ENCODE peak calls at places on chromosomes 13 and 19, in six cellular contexts. Z is epithelial cell of esophagus, Y is WERI-Rb-1, E is fibroblast of mammary gland, C is thoracic aorta, L is H9. W is an unnamed sample.
A peak's percentile ranks its signal among the peaks of the same experiment; 100 is the strongest.

GRCh38 chr13:113666324-113666660 is 727 bp upstream of the GRK1 start:
- DNase-seq in E (no peak), Y (peak; percentile 14), Z (no peak), C (no peak), L (no peak), W (no peak)

GRCh38 chr13:22039961-22040360 is 369.1 kb downstream of the FGF9 start:
- DNase-seq in Z (no peak), C (no peak), E (no peak), L (no peak), Y (no peak), W (no peak)

GRCh38 chr19:10389863-10390262 is 9.5 kb upstream of the TYK2 start:
- DNase-seq in C (no peak), L (peak; percentile 68), E (no peak), Y (peak; percentile 24), Z (no peak), W (no peak)

GRCh38 chr19:55460670-55461258 is 678 bp downstream of the ISOC2 start:
- DNase-seq in Z (peak; percentile 52), C (peak; percentile 42), E (peak; percentile 88), L (peak; percentile 95), Y (peak; percentile 87), W (no peak)

GRCh38 chr19:56765107-56765506 is 75.4 kb downstream of the PEG3 start:
- DNase-seq in E (peak; percentile 7), L (no peak), Z (peak; percentile 17), C (no peak), Y (peak; percentile 83), W (peak; percentile 51)

GRCh38 chr13:106533101-106533939 is 2.1 kb downstream of the EFNB2 start:
- DNase-seq in E (peak; percentile 78), Y (peak; percentile 91), L (peak; percentile 79), Z (peak; percentile 80), C (no peak), W (peak; percentile 28)

GRCh38 chr19:45475537-45476348 is 7.9 kb downstream of the FOSB start:
- DNase-seq in C (no peak), Y (no peak), Z (peak; percentile 36), L (no peak), E (no peak), W (no peak)

GRCh38 chr19:50567052-50567841 is 988 bp downstream of the LRRC4B start:
- DNase-seq in L (no peak), Z (no peak), C (no peak), E (no peak), Y (peak; percentile 33), W (peak; percentile 60)

GRCh38 chr19:49860716-49861100 is 6.7 kb downstream of the PNKP start:
- DNase-seq in Y (no peak), C (no peak), L (no peak), Z (no peak), E (no peak), W (no peak)

DNA sequence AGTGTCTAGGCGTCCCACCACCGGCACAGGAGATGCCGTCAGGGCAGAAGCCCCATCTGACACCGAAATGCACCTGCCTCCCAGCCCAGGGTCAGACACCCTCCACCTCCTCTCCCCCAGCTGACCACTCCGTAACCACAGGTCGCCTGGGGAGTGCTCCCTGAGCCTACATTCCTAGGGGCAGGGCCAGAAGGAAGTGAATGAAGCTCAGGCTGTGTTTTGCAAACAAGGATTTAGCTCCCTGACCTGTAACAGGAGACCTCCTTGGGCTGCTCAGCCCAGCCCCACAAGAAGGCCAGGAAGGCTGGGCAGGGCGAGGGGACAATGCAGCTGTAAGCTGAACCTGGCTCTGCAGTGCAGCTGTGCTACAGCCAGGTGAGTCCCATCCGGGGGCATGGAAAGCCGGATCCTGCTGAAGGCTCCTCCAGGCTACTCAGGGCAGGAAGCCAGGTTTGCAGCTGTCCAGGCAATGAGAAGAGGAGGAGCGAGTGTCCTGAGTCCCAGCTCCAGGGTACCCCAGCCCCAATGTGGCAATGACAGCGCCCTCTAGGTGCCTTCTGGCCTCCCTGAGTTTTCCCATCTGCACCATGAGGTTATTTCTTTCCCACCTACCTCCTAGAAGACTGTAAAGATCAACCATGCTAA is 42.1 kb downstream of the RHPN2 start:
- DNase-seq in Y (no peak), L (peak; percentile 95), E (no peak), Z (no peak), C (no peak), W (no peak)
- TF ChIP-seq CTCF in Y (peak; percentile 50), L (peak; percentile 80), E (no peak), Z (no peak), C (no peak), W (no peak)

GRCh38 chr13:51925865-51926527 is 64.2 kb downstream of the CCDC70 start:
- DNase-seq in E (no peak), L (no peak), Z (no peak), C (no peak), Y (no peak), W (no peak)

GRCh38 chr13:51921790-51922740 is 60.3 kb downstream of the CCDC70 start:
- DNase-seq in Y (no peak), Z (no peak), E (no peak), C (no peak), L (peak; percentile 25), W (no peak)

GRCh38 chr13:51924756-51925544 is 63.2 kb downstream of the CCDC70 start:
- DNase-seq in Y (peak; percentile 34), C (no peak), E (no peak), Z (no peak), L (peak; percentile 12), W (no peak)

GRCh38 chr13:51922771-51923480 is 61.2 kb downstream of the CCDC70 start:
- DNase-seq in E (no peak), C (no peak), L (peak; percentile 15), Y (no peak), Z (no peak), W (no peak)

DNA sequence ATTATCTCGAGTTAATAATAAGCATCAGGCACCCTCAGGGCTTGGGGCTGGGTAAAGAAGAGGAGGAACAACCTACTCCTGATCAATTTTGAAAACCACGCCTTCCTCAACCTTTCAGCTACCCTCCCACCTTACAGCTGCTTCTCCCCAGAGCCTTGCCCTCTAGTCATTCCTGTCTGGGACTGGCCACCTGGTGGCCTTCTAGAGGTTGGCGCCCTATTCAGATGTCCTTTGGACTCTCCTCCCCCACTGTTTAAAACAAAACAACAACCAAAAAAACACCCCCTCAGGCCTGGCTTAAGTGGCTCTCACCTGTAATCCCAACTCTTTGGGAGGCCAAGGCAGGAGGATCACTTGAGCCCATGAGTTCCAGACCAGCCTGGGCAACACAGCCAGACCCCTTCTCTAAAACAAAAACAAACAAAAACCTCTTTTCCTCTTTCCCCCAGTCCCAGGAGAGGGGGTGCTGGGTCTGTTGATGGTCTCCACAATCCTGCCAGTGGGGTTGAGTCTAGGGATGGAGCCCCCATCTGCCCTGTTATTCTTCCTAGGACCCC is 62.3 kb downstream of the CCDC70 start:
- DNase-seq in C (no peak), Y (peak; percentile 26), Z (no peak), L (peak; percentile 46), E (no peak), W (no peak)
- TF ChIP-seq CTCF in C (no peak), Y (peak; percentile 40), Z (peak; percentile 11), L (peak; percentile 61), E (peak; percentile 36), W (no peak)

DNA sequence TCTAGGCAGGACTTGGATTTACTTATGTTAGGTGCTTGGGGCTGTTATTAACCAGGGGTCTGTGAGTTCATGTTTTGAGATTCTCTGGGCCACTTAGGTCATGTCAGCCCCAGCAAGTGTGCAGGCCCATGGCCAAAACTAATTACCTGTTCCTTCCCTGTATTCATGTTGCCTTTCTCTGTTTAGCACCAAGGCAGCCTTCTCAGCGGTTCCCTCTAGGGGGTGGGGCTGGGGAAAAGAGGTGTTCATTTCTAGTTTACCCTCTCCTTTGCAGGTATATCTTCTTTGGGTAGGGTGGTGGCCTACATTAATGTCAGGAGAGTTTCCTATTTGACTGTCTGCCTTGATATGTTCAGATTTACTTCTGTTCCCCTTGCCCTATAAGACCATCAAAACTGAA is 61.7 kb downstream of the PDS5B start:
- DNase-seq in Y (no peak), C (no peak), Z (no peak), E (no peak), L (no peak), W (no peak)
- TF ChIP-seq CTCF in Y (no peak), C (no peak), Z (no peak), E (no peak), L (peak; percentile 33), W (no peak)

GRCh38 chr19:5564930-5565329 is 2.8 kb downstream of the TINCR start:
- DNase-seq in E (no peak), Z (no peak), L (no peak), Y (no peak), C (no peak), W (no peak)

GRCh38 chr19:5563941-5564612 is 3.7 kb downstream of the TINCR start:
- DNase-seq in L (no peak), C (no peak), Y (no peak), E (no peak), Z (peak; percentile 87), W (no peak)

GRCh38 chr19:5567971-5568407 is 236 bp upstream of the TINCR start:
- DNase-seq in Y (no peak), Z (peak; percentile 52), E (no peak), C (no peak), L (no peak), W (no peak)

GRCh38 chr19:5571777-5572176 is 4.0 kb upstream of the TINCR start:
- DNase-seq in Z (no peak), L (no peak), C (no peak), Y (no peak), E (no peak), W (no peak)

GRCh38 chr19:5567360-5567970 is at the start of gene TINCR:
- DNase-seq in E (no peak), C (no peak), Z (no peak), Y (no peak), L (peak; percentile 71), W (no peak)
- TF ChIP-seq CTCF in E (no peak), C (no peak), Z (peak; percentile 29), Y (no peak), L (peak; percentile 60), W (no peak)

GRCh38 chr13:30256713-30257432 is 50.5 kb downstream of the KATNAL1 start:
- DNase-seq in Y (no peak), E (peak; percentile 20), L (no peak), Z (no peak), C (no peak), W (no peak)
- TF ChIP-seq CTCF in Y (no peak), E (peak; percentile 13), L (no peak), Z (no peak), C (no peak), W (no peak)

W was measured in D721Med.